ENCODE peak calls at places on chromosome 16, in eight cellular contexts. N is CD8-positive, alpha-beta memory T cell; L is renal cortical epithelial cell; P is fibroblast of the aortic adventitia; A is posterior cingulate gyrus; E is stimulated activated CD8-positive, alpha-beta memory T cell treated with anti-CD3 and anti-CD28 coated beads, Interleukin-4, amount 100 ng/mL, for 48 hours; S is T-helper 1 cell; V is activated gamma-delta T cell treated with Interleukin-2 at 50 U/mL for 16 hours. K is an unnamed sample.

GRCh38 chr16:54289242-54290051 is 2.9 kb upstream of the IRX3 start:
- DNase-seq in A (no peak), E (no peak), N (no peak), S (no peak), L (no peak), P (no peak), V (no peak), K (no peak)

GRCh38 chr16:85350973-85351372 is 238.7 kb upstream of the CIBAR2 start:
- DNase-seq in A (peak), E (no peak), L (peak), P (peak), V (no peak), N (no peak), S (no peak), K (no peak)

GRCh38 chr16:11392041-11392581 is 46.9 kb downstream of the RMI2 start:
- DNase-seq in V (no peak), L (no peak), E (no peak), S (no peak), N (no peak), A (no peak), P (no peak), K (peak)

GRCh38 chr16:56779956-56780355 is 50.0 kb downstream of the NUP93 start:
- DNase-seq in A (no peak), S (no peak), L (no peak), N (no peak), P (no peak), E (no peak), V (no peak), K (no peak)

GRCh38 chr16:78551487-78552085 is 452.1 kb downstream of the WWOX start:
- DNase-seq in L (no peak), P (no peak), V (no peak), S (no peak), N (no peak), A (no peak), E (no peak), K (no peak)

GRCh38 chr16:1920727-1921155 is 2.5 kb upstream of the HS3ST6 start:
- DNase-seq in E (peak), P (no peak), L (no peak), A (no peak), N (no peak), S (no peak), V (no peak), K (no peak)

GRCh38 chr16:57347858-57348257 is 10.7 kb upstream of the CCL22 start:
- DNase-seq in N (no peak), E (no peak), V (no peak), S (no peak), P (no peak), A (no peak), L (no peak), K (no peak)

GRCh38 chr16:46757339-46758050 is 9.4 kb upstream of the MYLK3 start:
- DNase-seq in P (no peak), E (no peak), S (no peak), L (no peak), A (no peak), N (no peak), V (no peak), K (no peak)

GRCh38 chr16:86038923-86039310 is 140.0 kb downstream of the IRF8 start:
- DNase-seq in P (no peak), L (no peak), A (no peak), E (peak), N (peak), S (no peak), V (no peak), K (no peak)

GRCh38 chr16:22109258-22109898 is 17.0 kb downstream of the VWA3A start:
- DNase-seq in E (no peak), A (no peak), L (no peak), P (no peak), V (no peak), N (no peak), S (no peak), K (no peak)

GRCh38 chr16:87324411-87325275 is 7.5 kb upstream of the C16orf95 start:
- DNase-seq in L (peak), N (peak), P (peak), E (peak), V (peak), A (no peak), S (peak), K (peak)

K was measured in B cell.